ENCODE peak calls at places on chromosome 1, in four cellular contexts. K is NB4, W is stomach, X is heart left ventricle. N is an unnamed sample.

GRCh38 chr1:115336741-115337140 is 1.3 kb downstream of the NGF start:
- DNase-seq in K (no peak), X (no peak), W (no peak), N (no peak)

GRCh38 chr1:208510192-208510952 is 266.2 kb upstream of the PLXNA2 start:
- DNase-seq in W (no peak), X (no peak), K (no peak), N (no peak)

GRCh38 chr1:170253180-170253579 is 107.4 kb downstream of the NTMT2 start:
- DNase-seq in X (no peak), K (no peak), W (no peak), N (no peak)

GRCh38 chr1:240649733-240650700 is 38.1 kb upstream of the GREM2 start:
- DNase-seq in W (no peak), X (no peak), K (peak; percentile 11), N (no peak)

GRCh38 chr1:227756172-227756959 is 21.1 kb downstream of the SNAP47 start:
- DNase-seq in X (no peak), W (no peak), K (no peak), N (no peak)

GRCh38 chr1:203682401-203683383 is 56.1 kb downstream of the ATP2B4 start:
- DNase-seq in W (no peak), X (no peak), K (peak; percentile 17), N (peak; percentile 88)

GRCh38 chr1:169117599-169117998 is 11.1 kb downstream of the ATP1B1 start:
- DNase-seq in K (no peak), W (no peak), X (no peak), N (no peak)

GRCh38 chr1:38992450-38993111 is 1.5 kb downstream of the AKIRIN1 start:
- DNase-seq in K (peak; percentile 41), W (no peak), X (no peak), N (peak; percentile 43)

GRCh38 chr1:198919667-198920398 is 281.0 kb downstream of the PTPRC start:
- DNase-seq in K (peak; percentile 37), X (no peak), W (no peak), N (no peak)

GRCh38 chr1:20753589-20753988 is 21.1 kb upstream of the SH2D5 start:
- DNase-seq in K (no peak), X (no peak), W (no peak), N (no peak)

GRCh38 chr1:101905298-101905794 is 91.4 kb downstream of the OLFM3 start:
- DNase-seq in W (no peak), X (no peak), K (no peak), N (no peak)

GRCh38 chr1:89605692-89606091 is 27.2 kb upstream of the LRRC8C start:
- DNase-seq in W (no peak), X (no peak), K (no peak), N (no peak)

GRCh38 chr1:59948990-59949389 is 22.4 kb upstream of the CYP2J2 start:
- DNase-seq in K (no peak), X (no peak), W (no peak), N (no peak)

GRCh38 chr1:89821322-89822108 is 683 bp downstream of the LRRC8D start:
- DNase-seq in X (peak; percentile 48), K (peak; percentile 92), W (peak; percentile 55), N (peak; percentile 71)

GRCh38 chr1:156194300-156194652 is 372 bp downstream of the SLC25A44 start:
- DNase-seq in X (no peak), K (no peak), W (no peak), N (no peak)

GRCh38 chr1:45892068-45892785 is 88.8 kb downstream of the MAST2 start:
- DNase-seq in K (no peak), X (peak; percentile 43), W (no peak), N (no peak)

GRCh38 chr1:202072211-202072610 is 50.5 kb upstream of the GPR37L1 start:
- DNase-seq in X (no peak), W (peak; percentile 65), K (no peak), N (peak; percentile 34)

GRCh38 chr1:59428828-59429227 is 131.9 kb downstream of the FGGY start:
- DNase-seq in W (no peak), K (no peak), X (no peak), N (no peak)

GRCh38 chr1:67482733-67483482 is 52.7 kb upstream of the SERBP1 start:
- DNase-seq in K (no peak), X (no peak), W (no peak), N (no peak)

GRCh38 chr1:153760440-153760839 is 14.8 kb upstream of the SLC27A3 start:
- DNase-seq in K (no peak), X (no peak), W (no peak), N (no peak)

GRCh38 chr1:154154534-154155181 is at the start of gene NUP210L:
- DNase-seq in X (peak; percentile 46), W (no peak), K (no peak), N (peak; percentile 29)

GRCh38 chr1:57489342-57490036 is 65.6 kb upstream of the DAB1 start:
- DNase-seq in K (no peak), W (no peak), X (no peak), N (no peak)

GRCh38 chr1:234541281-234541975 is 62.4 kb upstream of the TARBP1 start:
- DNase-seq in X (no peak), W (no peak), K (no peak), N (no peak)

GRCh38 chr1:235999259-235999925 is 65.5 kb downstream of the NID1 start:
- DNase-seq in K (peak; percentile 80), W (no peak), X (peak; percentile 55), N (no peak)

GRCh38 chr1:25031966-25032667 is 102.0 kb upstream of the RUNX3 start:
- DNase-seq in K (no peak), X (peak; percentile 52), W (peak; percentile 81), N (no peak)

GRCh38 chr1:30313584-30313983 is 409.8 kb downstream of the MATN1 start:
- DNase-seq in X (no peak), W (peak; percentile 16), K (no peak), N (no peak)

GRCh38 chr1:16254263-16254948 is 17.4 kb upstream of the CPLANE2 start:
- DNase-seq in K (no peak), W (no peak), X (no peak), N (no peak)

GRCh38 chr1:7418442-7419080 is 352.5 kb upstream of the VAMP3 start:
- DNase-seq in W (peak; percentile 20), K (no peak), X (peak; percentile 12), N (no peak)

GRCh38 chr1:26784886-26785285 is 2.9 kb upstream of the PIGV start:
- DNase-seq in K (no peak), X (no peak), W (no peak), N (no peak)

GRCh38 chr1:17056586-17056985 is 2.8 kb upstream of the SDHB start:
- DNase-seq in K (no peak), W (no peak), X (no peak), N (no peak)

GRCh38 chr1:3841491-3841890 is 15.5 kb downstream of the CEP104 start:
- DNase-seq in K (no peak), X (no peak), W (no peak), N (no peak)

GRCh38 chr1:155166373-155167165 is 6.5 kb downstream of the KRTCAP2 start:
- DNase-seq in K (peak; percentile 78), W (no peak), X (peak; percentile 85), N (no peak)

GRCh38 chr1:31793086-31793485 is 22.7 kb downstream of the SPOCD1 start:
- DNase-seq in K (no peak), X (peak; percentile 10), W (peak; percentile 20), N (no peak)

GRCh38 chr1:1926346-1926811 is 7.3 kb upstream of the TMEM52 start:
- DNase-seq in K (no peak), W (no peak), X (peak; percentile 15), N (no peak)

GRCh38 chr1:85894651-85895050 is 186.4 kb upstream of the ZNHIT6 start:
- DNase-seq in X (peak; percentile 20), W (no peak), K (peak; percentile 35), N (peak; percentile 26)

GRCh38 chr1:52460686-52461085 is 56.3 kb downstream of the PRPF38A start:
- DNase-seq in X (no peak), K (no peak), W (no peak), N (no peak)

GRCh38 chr1:185857447-185857846 is 123.3 kb downstream of the HMCN1 start:
- DNase-seq in W (no peak), K (no peak), X (no peak), N (no peak)

GRCh38 chr1:167455786-167456446 is 62.4 kb downstream of the CD247 start:
- DNase-seq in W (peak; percentile 37), X (peak; percentile 40), K (no peak), N (no peak)
- TF ChIP-seq POLR2A in W (no peak), X (no peak), K (no peak), N (no peak)

GRCh38 chr1:10516244-10516643 is 41.5 kb downstream of the PEX14 start:
- DNase-seq in W (no peak), X (no peak), K (no peak), N (no peak)

GRCh38 chr1:10516925-10517676 is 42.4 kb downstream of the PEX14 start:
- DNase-seq in W (no peak), X (no peak), K (no peak), N (peak; percentile 18)

GRCh38 chr1:10519016-10519417 is 44.3 kb downstream of the PEX14 start:
- DNase-seq in W (peak; percentile 62), K (no peak), X (no peak), N (no peak)

GRCh38 chr1:10515627-10516026 is 40.9 kb downstream of the PEX14 start:
- DNase-seq in W (no peak), K (peak; percentile 85), X (no peak), N (no peak)

GRCh38 chr1:10517677-10517982 is 42.9 kb downstream of the PEX14 start:
- DNase-seq in K (no peak), X (no peak), W (no peak), N (no peak)
- TF ChIP-seq POLR2A in K (no peak), X (no peak), W (no peak), N (no peak)

DNA sequence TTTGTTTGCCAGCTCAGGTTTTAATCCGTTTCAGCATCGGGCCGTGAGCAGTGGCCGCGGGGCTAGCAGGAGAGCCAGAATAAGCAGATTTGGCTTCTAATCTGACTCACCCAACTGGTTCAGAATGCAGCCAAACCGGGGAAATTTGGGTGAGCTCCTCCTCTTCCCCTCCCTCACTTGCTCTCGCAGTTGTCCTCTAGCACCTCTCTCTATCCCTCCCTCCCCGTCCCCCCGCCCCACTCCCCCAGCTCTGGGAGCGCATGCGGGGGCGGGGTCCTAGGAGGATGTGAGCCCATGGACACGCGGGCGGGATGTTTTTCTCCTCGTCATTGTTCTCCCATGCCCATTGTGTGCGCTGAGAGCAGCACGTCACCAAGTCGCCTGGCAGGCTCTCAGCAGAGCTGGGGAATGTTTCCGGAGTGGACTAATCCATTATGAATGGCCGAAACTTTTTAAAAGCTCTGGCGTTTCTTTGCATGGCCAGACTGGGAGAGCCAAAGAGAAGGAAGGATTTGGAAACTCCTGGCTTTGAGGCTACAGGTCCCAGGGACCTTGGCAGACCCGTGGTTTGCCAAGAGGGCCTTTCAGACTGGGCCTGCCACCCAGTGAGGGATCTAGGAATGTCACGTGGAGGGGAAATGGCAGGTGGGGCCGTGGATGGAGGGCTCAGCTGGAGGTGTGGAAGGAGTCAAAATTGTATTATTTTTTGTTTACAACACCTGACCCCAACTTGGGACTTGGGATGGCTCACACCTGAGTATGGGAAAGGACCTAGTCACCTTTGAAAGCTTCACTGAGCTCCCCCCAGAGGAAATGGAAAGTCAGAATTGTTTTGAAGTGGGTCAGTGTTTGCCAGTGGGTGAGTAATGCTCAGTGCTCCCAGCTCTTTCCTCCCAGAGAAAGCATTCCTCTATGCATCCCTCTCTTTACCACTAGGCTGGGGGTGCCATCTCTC is 39.2 kb downstream of the CDK18 start:
- DNase-seq in W (peak; percentile 82), K (peak; percentile 52), X (peak; percentile 88), N (no peak)
- TF ChIP-seq POLR2A in W (no peak), K (no peak), X (no peak), N (no peak)

DNA sequence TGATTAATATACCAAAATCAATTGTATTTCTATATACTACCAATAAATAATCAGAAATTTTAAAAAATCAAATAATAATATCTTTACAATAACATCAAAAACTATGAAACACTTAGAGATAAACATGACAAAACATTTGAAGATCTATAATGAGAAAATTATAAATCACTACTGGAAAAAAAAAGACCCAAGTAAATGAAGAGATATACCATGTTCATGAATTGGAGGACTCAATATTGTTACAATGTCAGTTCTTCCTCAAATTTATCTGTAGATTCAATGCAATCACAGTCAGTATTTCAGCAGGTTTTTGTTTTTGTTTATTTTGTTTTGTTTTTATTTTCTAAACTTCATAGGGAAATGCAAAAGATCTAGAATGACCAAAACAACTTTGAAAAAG is 4.2 kb upstream of the ITPKB start:
- DNase-seq in K (no peak), X (no peak), W (no peak), N (no peak)
- TF ChIP-seq POLR2A in K (no peak), X (no peak), W (no peak), N (no peak)

N was measured in erythroblast.